ENCODE peak calls at places on chromosome 18, in four cellular contexts. One of them, this sample, is unnamed.

GRCh38 chr18:22630980-22631379 is 213.3 kb upstream of the CTAGE1 start:
- DNase-seq in GM12878: no peak
- DNase-seq in K562: no peak
- DNase-seq in HepG2: no peak
- DNase-seq in this sample: no peak

GRCh38 chr18:77765468-77765867 is 515.8 kb downstream of the GALR1 start:
- DNase-seq in K562: no peak
- DNase-seq in GM12878: no peak
- DNase-seq in HepG2: peak
- DNase-seq in this sample: peak

GRCh38 chr18:904135-905090 is at the start of gene ADCYAP1:
- DNase-seq in K562: no peak
- DNase-seq in HepG2: no peak
- DNase-seq in GM12878: no peak
- DNase-seq in this sample: no peak

GRCh38 chr18:47075098-47075883 is 39.9 kb upstream of the ELOA2 start:
- DNase-seq in HepG2: no peak
- DNase-seq in K562: no peak
- DNase-seq in GM12878: no peak
- DNase-seq in this sample: no peak

GRCh38 chr18:26948703-26949102 is 83.2 kb upstream of the AQP4 start:
- DNase-seq in GM12878: no peak
- DNase-seq in K562: no peak
- DNase-seq in HepG2: no peak
- DNase-seq in this sample: no peak

GRCh38 chr18:34528177-34528576 is 181.9 kb upstream of the DTNA start:
- DNase-seq in K562: no peak
- DNase-seq in GM12878: no peak
- DNase-seq in HepG2: no peak
- DNase-seq in this sample: no peak

GRCh38 chr18:47929681-47930085 is 776 bp downstream of the SMAD2 start:
- DNase-seq in GM12878: no peak
- DNase-seq in K562: no peak
- DNase-seq in HepG2: peak
- DNase-seq in this sample: no peak

GRCh38 chr18:44943201-44943881 is 262.7 kb downstream of the SETBP1 start:
- DNase-seq in GM12878: no peak
- DNase-seq in HepG2: no peak
- DNase-seq in K562: no peak
- DNase-seq in this sample: peak

GRCh38 chr18:42614619-42615293 is 500.7 kb downstream of the RIT2 start:
- DNase-seq in K562: no peak
- DNase-seq in HepG2: no peak
- DNase-seq in GM12878: no peak
- DNase-seq in this sample: no peak

GRCh38 chr18:55687106-55687505 is 99.1 kb upstream of the TCF4 start:
- DNase-seq in GM12878: no peak
- DNase-seq in HepG2: no peak
- DNase-seq in K562: no peak
- DNase-seq in this sample: no peak

GRCh38 chr18:69757733-69758132 is 189.9 kb downstream of the CD226 start:
- DNase-seq in K562: no peak
- DNase-seq in GM12878: no peak
- DNase-seq in HepG2: no peak
- DNase-seq in this sample: no peak

GRCh38 chr18:60358516-60358915 is 14.1 kb downstream of the MC4R start:
- DNase-seq in K562: no peak
- DNase-seq in GM12878: no peak
- DNase-seq in HepG2: no peak
- DNase-seq in this sample: no peak

DNA sequence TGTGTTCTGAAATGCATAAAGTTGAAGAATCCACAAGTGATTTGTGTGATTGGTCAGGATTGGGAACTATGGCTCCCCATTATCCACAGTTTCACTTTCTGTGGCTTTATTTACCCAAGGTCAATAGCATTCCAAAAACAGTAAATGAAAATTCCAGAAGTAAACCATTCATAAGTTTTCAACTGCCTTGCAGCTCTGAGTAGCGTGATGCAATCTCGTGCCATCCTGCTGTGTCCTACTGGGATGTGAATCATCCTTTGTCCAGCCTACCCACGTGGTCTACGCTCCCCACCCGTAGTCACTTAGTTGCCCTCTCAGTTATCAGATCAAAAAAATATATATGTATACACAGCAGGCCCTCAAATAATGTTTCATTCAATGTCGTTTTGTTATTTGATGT is 89.0 kb upstream of the DLGAP1 start:
- DNase-seq in K562: no peak
- DNase-seq in GM12878: no peak
- DNase-seq in HepG2: no peak
- DNase-seq in this sample: no peak
- TF ChIP-seq CBX5 in K562: no peak
- TF ChIP-seq CBX5 in GM12878: no peak
- TF ChIP-seq CBX5 in HepG2: no peak
- TF ChIP-seq CBX5 in this sample: no peak

DNA sequence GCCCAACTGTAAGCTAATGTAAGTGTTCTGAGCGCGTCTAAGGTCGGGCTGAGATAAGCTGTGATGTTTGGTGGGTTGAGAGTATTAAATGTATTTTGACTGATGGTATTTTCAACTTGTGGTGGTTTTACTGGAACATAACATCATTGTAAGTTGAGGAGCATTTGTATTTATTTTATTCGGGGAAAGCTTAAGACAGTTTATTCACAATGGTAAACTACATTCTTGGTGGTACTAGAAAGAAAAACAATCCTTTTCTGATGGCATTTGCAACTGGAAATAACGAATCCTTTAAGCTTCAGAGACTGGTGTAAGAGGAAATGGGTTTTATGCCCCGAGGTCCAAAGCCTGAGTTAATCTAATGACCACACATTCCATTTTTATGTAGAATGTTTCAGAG is 283.3 kb upstream of the NETO1 start:
- DNase-seq in GM12878: no peak
- DNase-seq in HepG2: no peak
- DNase-seq in K562: no peak
- DNase-seq in this sample: no peak
- TF ChIP-seq CBX5 in GM12878: no peak
- TF ChIP-seq CBX5 in HepG2: no peak
- TF ChIP-seq CBX5 in K562: no peak
- TF ChIP-seq CBX5 in this sample: no peak

GRCh38 chr18:80033181-80034067 is 810 bp upstream of the RBFA start:
- DNase-seq in GM12878: no peak
- DNase-seq in HepG2: no peak
- DNase-seq in K562: no peak
- DNase-seq in this sample: peak

GRCh38 chr18:80035997-80036396 is 1.8 kb downstream of the RBFA start:
- DNase-seq in K562: peak
- DNase-seq in HepG2: no peak
- DNase-seq in GM12878: no peak
- DNase-seq in this sample: no peak

GRCh38 chr18:80037300-80037699 is 3.1 kb downstream of the RBFA start:
- DNase-seq in K562: no peak
- DNase-seq in GM12878: no peak
- DNase-seq in HepG2: no peak
- DNase-seq in this sample: no peak

GRCh38 chr18:80034068-80034851 is at the start of gene RBFA:
- DNase-seq in K562: peak
- DNase-seq in GM12878: peak
- DNase-seq in HepG2: peak
- DNase-seq in this sample: peak

DNA sequence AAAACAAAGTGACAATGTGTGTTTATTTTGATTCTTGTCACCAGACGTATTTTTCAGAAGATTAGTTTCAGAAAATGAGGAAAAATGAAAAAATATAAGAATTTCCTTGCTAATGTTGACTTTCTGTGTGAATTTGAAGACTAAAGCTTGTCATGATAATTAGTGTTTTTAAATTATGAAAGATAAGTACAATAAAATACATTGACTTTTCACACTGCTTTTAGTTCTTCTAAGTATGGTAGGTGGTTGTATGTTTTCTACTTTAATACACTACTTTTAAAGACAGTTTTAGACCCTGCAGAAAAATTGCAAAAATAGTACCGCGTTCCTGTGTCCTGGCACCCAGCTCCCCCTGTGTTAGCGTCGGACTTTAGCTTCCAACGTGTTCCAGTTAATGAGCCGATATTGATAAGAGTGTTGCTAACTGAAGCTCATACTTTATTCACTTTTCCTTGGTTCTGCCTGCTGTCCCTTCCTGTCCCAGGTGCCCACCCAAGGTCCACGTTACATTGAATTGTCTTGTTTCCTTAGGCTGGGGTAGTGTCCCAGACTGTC is 695 bp downstream of the RBFA start:
- DNase-seq in HepG2: no peak
- DNase-seq in K562: no peak
- DNase-seq in GM12878: no peak
- DNase-seq in this sample: no peak
- TF ChIP-seq CBX5 in HepG2: no peak
- TF ChIP-seq CBX5 in K562: no peak
- TF ChIP-seq CBX5 in GM12878: no peak
- TF ChIP-seq CBX5 in this sample: no peak

GRCh38 chr18:52343138-52343537 is 3.1 kb downstream of the DCC start:
- DNase-seq in GM12878: no peak
- DNase-seq in K562: no peak
- DNase-seq in HepG2: no peak
- DNase-seq in this sample: no peak

GRCh38 chr18:52343731-52344340 is 3.8 kb downstream of the DCC start:
- DNase-seq in GM12878: no peak
- DNase-seq in HepG2: no peak
- DNase-seq in K562: no peak
- DNase-seq in this sample: no peak

GRCh38 chr18:52345428-52345827 is 5.4 kb downstream of the DCC start:
- DNase-seq in K562: no peak
- DNase-seq in HepG2: no peak
- DNase-seq in GM12878: no peak
- DNase-seq in this sample: no peak

GRCh38 chr18:52352920-52353319 is 12.9 kb downstream of the DCC start:
- DNase-seq in K562: no peak
- DNase-seq in GM12878: no peak
- DNase-seq in HepG2: no peak
- DNase-seq in this sample: no peak

DNA sequence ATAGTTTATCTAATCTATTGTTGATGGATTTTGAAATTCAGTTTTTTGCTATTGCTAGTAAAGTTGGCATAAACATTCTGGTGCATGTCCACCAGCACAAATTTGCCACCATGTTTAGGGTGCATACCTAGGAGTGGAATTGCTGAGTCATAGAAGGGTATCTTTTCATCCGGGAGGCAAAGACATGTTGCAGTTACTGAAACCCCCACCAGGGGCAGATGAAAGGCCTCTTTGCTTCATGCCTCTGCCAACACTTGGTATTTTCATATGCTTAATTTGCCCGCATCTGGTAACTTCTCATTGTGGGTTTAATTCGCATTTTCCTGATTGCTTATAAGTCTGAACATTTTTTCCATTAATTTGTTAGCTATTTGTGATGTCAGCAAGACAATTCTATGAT is 8.2 kb downstream of the DCC start:
- DNase-seq in GM12878: no peak
- DNase-seq in HepG2: peak
- DNase-seq in K562: peak
- DNase-seq in this sample: peak
- TF ChIP-seq CBX5 in GM12878: no peak
- TF ChIP-seq CBX5 in HepG2: no peak
- TF ChIP-seq CBX5 in K562: no peak
- TF ChIP-seq CBX5 in this sample: no peak

GRCh38 chr18:36688020-36688965 is 140.5 kb downstream of the TPGS2 start:
- DNase-seq in K562: peak
- DNase-seq in HepG2: peak
- DNase-seq in GM12878: peak
- DNase-seq in this sample: peak
- TF ChIP-seq CBX5 in K562: no peak
- TF ChIP-seq CBX5 in HepG2: no peak
- TF ChIP-seq CBX5 in GM12878: no peak
- TF ChIP-seq CBX5 in this sample: no peak

This sample was measured in H1.